ENCODE peak calls at places on chromosomes 13 and 19, in ten cellular contexts. S, O, G, F, E, K, I, Q, Y and X are unnamed samples.

GRCh38 chr19:17616961-17617806 is 61.7 kb downstream of the COLGALT1 start:
- DNase-seq in S (no peak), O (peak), G (no peak), F (no peak), E (no peak), K (no peak), I (no peak), Q (peak), Y (no peak), X (no peak)

GRCh38 chr19:2807379-2808128 is 12.1 kb upstream of the ZNF554 start:
- DNase-seq in S (no peak), O (no peak), G (no peak), F (no peak), E (no peak), K (no peak), I (no peak), Q (no peak), Y (no peak), X (no peak)

GRCh38 chr13:26584713-26585112 is 27.2 kb downstream of the WASF3 start:
- DNase-seq in S (no peak), O (no peak), G (peak), F (no peak), E (peak), K (no peak), I (no peak), Q (no peak), Y (no peak), X (no peak)

GRCh38 chr13:72864142-72865035 is 82.5 kb downstream of the PIBF1 start:
- DNase-seq in S (no peak), O (peak), G (peak), F (no peak), E (peak), K (no peak), I (no peak), Q (no peak), Y (peak), X (no peak)

GRCh38 chr19:2544576-2545415 is 68.9 kb downstream of the GADD45B start:
- DNase-seq in S (no peak), O (no peak), G (no peak), F (peak), E (no peak), K (no peak), I (no peak), Q (no peak), Y (no peak), X (no peak)

GRCh38 chr19:50647879-50648615 is 1.2 kb upstream of the C19orf81 start:
- DNase-seq in S (no peak), O (no peak), G (no peak), F (no peak), E (no peak), K (no peak), I (no peak), Q (no peak), Y (no peak), X (no peak)

GRCh38 chr13:111472559-111473460 is 152.4 kb downstream of the TEX29 start:
- DNase-seq in S (no peak), O (no peak), G (no peak), F (no peak), E (no peak), K (no peak), I (no peak), Q (no peak), Y (no peak), X (no peak)

GRCh38 chr19:38812841-38813320 is at the start of gene LGALS4:
- DNase-seq in S (no peak), O (no peak), G (no peak), F (no peak), E (no peak), K (no peak), I (peak), Q (no peak), Y (no peak), X (no peak)

GRCh38 chr13:47252627-47253026 is 355.8 kb upstream of the HTR2A start:
- DNase-seq in S (no peak), O (no peak), G (peak), F (no peak), E (no peak), K (no peak), I (no peak), Q (no peak), Y (no peak), X (no peak)

GRCh38 chr13:33494596-33495214 is 209.2 kb upstream of the STARD13 start:
- DNase-seq in S (no peak), O (no peak), G (peak), F (no peak), E (peak), K (no peak), I (no peak), Q (no peak), Y (no peak), X (no peak)

GRCh38 chr13:83085186-83085900 is 796.9 kb downstream of the SLITRK1 start:
- DNase-seq in S (no peak), O (no peak), G (peak), F (no peak), E (no peak), K (no peak), I (no peak), Q (no peak), Y (no peak), X (no peak)

GRCh38 chr13:29621401-29621800 is 25.9 kb upstream of the SLC7A1 start:
- DNase-seq in S (no peak), O (no peak), G (peak), F (no peak), E (no peak), K (no peak), I (no peak), Q (no peak), Y (no peak), X (no peak)

GRCh38 chr13:20714563-20715339 is 11.3 kb downstream of the IL17D start:
- DNase-seq in S (no peak), O (no peak), G (peak), F (peak), E (peak), K (no peak), I (no peak), Q (no peak), Y (no peak), X (peak)

GRCh38 chr19:54415208-54415900 is at the start of gene TTYH1:
- DNase-seq in S (no peak), O (peak), G (no peak), F (no peak), E (no peak), K (peak), I (no peak), Q (peak), Y (no peak), X (no peak)

GRCh38 chr19:8116437-8117293 is 32.7 kb downstream of the FBN3 start:
- DNase-seq in S (no peak), O (no peak), G (no peak), F (no peak), E (no peak), K (no peak), I (no peak), Q (no peak), Y (no peak), X (no peak)

GRCh38 chr13:43686557-43686956 is 100.2 kb downstream of the ENOX1 start:
- DNase-seq in S (no peak), O (no peak), G (peak), F (peak), E (peak), K (no peak), I (no peak), Q (no peak), Y (no peak), X (peak)

GRCh38 chr13:34346626-34347025 is 528.7 kb downstream of the RFC3 start:
- DNase-seq in S (no peak), O (no peak), G (peak), F (no peak), E (no peak), K (no peak), I (no peak), Q (no peak), Y (no peak), X (no peak)

GRCh38 chr13:41007359-41008118 is 11.6 kb downstream of the ELF1 start:
- DNase-seq in S (no peak), O (no peak), G (peak), F (no peak), E (no peak), K (no peak), I (no peak), Q (no peak), Y (no peak), X (no peak)

GRCh38 chr13:40048551-40048950 is 393.1 kb downstream of the COG6 start:
- DNase-seq in S (no peak), O (no peak), G (no peak), F (no peak), E (peak), K (no peak), I (no peak), Q (no peak), Y (no peak), X (no peak)

GRCh38 chr13:22846551-22846950 is 334.2 kb upstream of the SGCG start:
- DNase-seq in S (no peak), O (no peak), G (no peak), F (no peak), E (no peak), K (no peak), I (no peak), Q (no peak), Y (no peak), X (no peak)

GRCh38 chr19:45151821-45152503 is 8.8 kb downstream of the NKPD1 start:
- DNase-seq in S (no peak), O (no peak), G (no peak), F (no peak), E (no peak), K (no peak), I (no peak), Q (no peak), Y (no peak), X (no peak)

GRCh38 chr13:82002693-82003092 is 1661.8 kb upstream of the SPRY2 start:
- DNase-seq in S (no peak), O (no peak), G (no peak), F (no peak), E (peak), K (no peak), I (no peak), Q (no peak), Y (no peak), X (no peak)

GRCh38 chr19:8665468-8666213 is 33.0 kb downstream of the ACTL9 start:
- DNase-seq in S (no peak), O (no peak), G (no peak), F (no peak), E (no peak), K (no peak), I (no peak), Q (peak), Y (no peak), X (no peak)

GRCh38 chr19:42542791-42543190 is 14.5 kb upstream of the CEACAM1 start:
- DNase-seq in S (no peak), O (no peak), G (no peak), F (no peak), E (no peak), K (no peak), I (no peak), Q (no peak), Y (no peak), X (no peak)

GRCh38 chr13:112891477-112892401 is 77.3 kb upstream of the MCF2L start:
- DNase-seq in S (no peak), O (no peak), G (no peak), F (peak), E (no peak), K (no peak), I (no peak), Q (no peak), Y (no peak), X (no peak)